ENCODE peak calls at places on chromosomes 16 and 17, in six cellular contexts. I is endothelial cell of umbilical vein, L is H1, G is neural progenitor cell, R is IMR-90, C is MM.1S. X is an unnamed sample.

GRCh38 chr16:57534337-57534880 is 2.0 kb downstream of the CCDC102A start:
- DNase-seq in I (no peak), L (peak; percentile 38), G (no peak), R (no peak), C (no peak), X (no peak)

GRCh38 chr16:82943371-82943770 is 316.6 kb downstream of the CDH13 start:
- DNase-seq in I (no peak), L (no peak), G (no peak), R (peak; percentile 32), C (no peak), X (no peak)

GRCh38 chr17:71361691-71362450 is 758.9 kb upstream of the SOX9 start:
- DNase-seq in I (no peak), L (no peak), G (no peak), R (peak; percentile 81), C (no peak), X (no peak)

GRCh38 chr16:20348365-20349185 is 3.9 kb downstream of the UMOD start:
- DNase-seq in I (no peak), L (peak; percentile 93), G (peak; percentile 24), R (no peak), C (no peak), X (no peak)

GRCh38 chr16:49875812-49876715 is 20.2 kb upstream of the ZNF423 start:
- DNase-seq in I (no peak), L (no peak), G (peak; percentile 73), R (no peak), C (no peak), X (no peak)

GRCh38 chr17:82849076-82849945 is 9.5 kb upstream of the ZNF750 start:
- DNase-seq in I (peak; percentile 37), L (no peak), G (no peak), R (no peak), C (no peak), X (no peak)

GRCh38 chr16:49354101-49354500 is 19.5 kb upstream of the C16orf78 start:
- DNase-seq in I (no peak), L (no peak), G (no peak), R (no peak), C (no peak), X (no peak)

GRCh38 chr17:41178341-41178740 is 320 bp upstream of the KRTAP4-2 start:
- DNase-seq in I (no peak), L (no peak), G (no peak), R (peak; percentile 72), C (no peak), X (no peak)

GRCh38 chr17:46212634-46213435 is 19.6 kb upstream of the KANSL1 start:
- DNase-seq in I (peak; percentile 83), L (no peak), G (peak; percentile 81), R (peak; percentile 79), C (peak; percentile 52), X (peak; percentile 90)

GRCh38 chr17:49971848-49972485 is 3.0 kb downstream of the DLX4 start:
- DNase-seq in I (no peak), L (no peak), G (peak; percentile 60), R (no peak), C (no peak), X (no peak)

GRCh38 chr16:53099318-53100130 is 44.7 kb downstream of the CHD9 start:
- DNase-seq in I (peak; percentile 94), L (peak; percentile 93), G (peak; percentile 88), R (peak; percentile 89), C (peak; percentile 81), X (peak; percentile 78)

GRCh38 chr17:39756376-39757079 is 18.8 kb downstream of the GRB7 start:
- DNase-seq in I (no peak), L (no peak), G (no peak), R (no peak), C (no peak), X (peak; percentile 91)

GRCh38 chr17:8273884-8274444 is 14.5 kb upstream of the RANGRF start:
- DNase-seq in I (no peak), L (no peak), G (no peak), R (no peak), C (no peak), X (no peak)

GRCh38 chr16:57245472-57246113 is 534 bp downstream of the ARL2BP start:
- DNase-seq in I (peak; percentile 36), L (no peak), G (no peak), R (no peak), C (peak; percentile 39), X (peak; percentile 64)

GRCh38 chr17:28110184-28110583 is 67.7 kb downstream of the NLK start:
- DNase-seq in I (no peak), L (no peak), G (no peak), R (no peak), C (no peak), X (no peak)

GRCh38 chr17:50439008-50439407 is 13.0 kb downstream of the ACSF2 start:
- DNase-seq in I (no peak), L (no peak), G (no peak), R (no peak), C (no peak), X (no peak)

GRCh38 chr16:79272141-79272577 is 328.4 kb downstream of the MAF start:
- DNase-seq in I (no peak), L (no peak), G (no peak), R (no peak), C (no peak), X (no peak)

GRCh38 chr16:4944333-4945281 is 7.7 kb upstream of the PPL start:
- DNase-seq in I (peak; percentile 98), L (peak; percentile 71), G (no peak), R (peak; percentile 97), C (no peak), X (no peak)

GRCh38 chr17:40340327-40340726 is 24.2 kb downstream of the GJD3 start:
- DNase-seq in I (no peak), L (no peak), G (no peak), R (no peak), C (no peak), X (no peak)

GRCh38 chr17:78993241-78993956 is 13.7 kb upstream of the LGALS3BP start:
- DNase-seq in I (peak; percentile 72), L (peak; percentile 92), G (peak; percentile 69), R (peak; percentile 41), C (no peak), X (peak; percentile 75)

GRCh38 chr16:27424772-27425498 is 23.0 kb downstream of the IL21R start:
- DNase-seq in I (no peak), L (no peak), G (no peak), R (no peak), C (no peak), X (no peak)

GRCh38 chr16:75294773-75295172 is 43.3 kb upstream of the BCAR1 start:
- DNase-seq in I (no peak), L (no peak), G (no peak), R (no peak), C (no peak), X (no peak)

GRCh38 chr16:74226361-74226979 is 70.1 kb upstream of the PSMD7 start:
- DNase-seq in I (peak; percentile 36), L (no peak), G (peak; percentile 45), R (peak; percentile 31), C (no peak), X (peak; percentile 48)

DNA sequence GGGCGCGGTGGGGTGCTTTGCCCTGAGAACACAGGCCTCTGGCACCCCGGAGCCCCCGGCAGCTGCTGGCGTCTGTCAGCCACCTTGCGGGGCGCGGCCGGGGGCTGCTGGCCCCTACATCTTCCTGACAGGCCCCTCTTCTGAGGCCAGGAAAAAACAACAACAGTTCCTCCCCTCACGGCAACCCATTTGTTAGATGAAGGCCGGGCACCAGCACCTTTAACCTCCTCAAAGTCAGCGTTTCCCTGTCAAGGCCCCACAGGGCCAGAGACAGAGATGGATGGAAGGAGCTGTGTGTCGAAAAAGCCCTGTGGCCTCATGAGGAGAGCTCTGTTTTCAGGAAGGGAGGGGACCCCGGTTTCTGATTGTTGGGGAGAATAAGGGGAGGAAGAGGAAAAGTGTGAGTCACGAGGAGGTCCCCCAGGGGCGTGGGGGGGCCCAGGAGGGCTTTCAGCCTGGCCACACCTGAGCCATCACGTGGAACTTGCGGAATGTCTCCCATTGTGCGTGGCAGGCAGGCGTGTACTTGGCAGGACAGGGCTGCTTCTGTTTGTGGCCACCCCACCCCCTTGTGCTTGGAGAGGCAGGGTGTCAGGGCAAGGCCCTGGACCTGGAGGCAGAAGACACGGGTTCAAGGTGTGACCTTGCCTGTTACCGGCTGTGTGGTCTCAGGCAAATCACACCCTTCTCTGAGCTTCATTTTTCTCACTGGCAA is 3.8 kb upstream of the MEOX1 start:
- DNase-seq in I (no peak), L (peak; percentile 61), G (no peak), R (no peak), C (no peak), X (no peak)
- H2AFZ ChIP-seq in I (no peak overlapping the region), L (peak overlapping the region; percentile 40), G (peak overlapping the region; percentile 40), R (no peak overlapping the region), C (no peak overlapping the region), X (no peak overlapping the region)

DNA sequence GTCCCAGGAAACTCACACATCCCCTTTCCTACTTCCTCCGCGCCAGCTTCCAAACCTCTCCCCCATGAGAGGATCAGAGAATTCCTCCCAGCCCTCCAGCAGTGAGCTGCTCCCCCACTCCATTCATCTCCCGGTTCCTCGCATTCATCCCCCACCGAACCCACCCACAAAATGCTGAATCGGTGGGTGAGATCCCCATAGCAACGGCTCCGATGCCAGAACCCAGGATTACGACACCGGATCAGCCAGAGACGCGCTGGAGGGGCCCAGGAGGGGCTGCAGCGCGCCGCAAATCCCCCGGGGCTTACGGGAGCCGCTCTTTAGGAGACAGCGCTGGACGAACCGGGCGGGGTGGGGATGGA is 251.4 kb upstream of the RPL38 start:
- DNase-seq in I (no peak), L (no peak), G (peak; percentile 85), R (no peak), C (no peak), X (no peak)
- H3K27me3 ChIP-seq in I (no peaks in the 10 kb centered on the region), L (peaks cover 24% of the 10 kb centered on the region), G (no peaks in the 10 kb centered on the region), R (no peaks in the 10 kb centered on the region), C (peaks cover 69% of the 10 kb centered on the region), X (no peaks in the 10 kb centered on the region)

DNA sequence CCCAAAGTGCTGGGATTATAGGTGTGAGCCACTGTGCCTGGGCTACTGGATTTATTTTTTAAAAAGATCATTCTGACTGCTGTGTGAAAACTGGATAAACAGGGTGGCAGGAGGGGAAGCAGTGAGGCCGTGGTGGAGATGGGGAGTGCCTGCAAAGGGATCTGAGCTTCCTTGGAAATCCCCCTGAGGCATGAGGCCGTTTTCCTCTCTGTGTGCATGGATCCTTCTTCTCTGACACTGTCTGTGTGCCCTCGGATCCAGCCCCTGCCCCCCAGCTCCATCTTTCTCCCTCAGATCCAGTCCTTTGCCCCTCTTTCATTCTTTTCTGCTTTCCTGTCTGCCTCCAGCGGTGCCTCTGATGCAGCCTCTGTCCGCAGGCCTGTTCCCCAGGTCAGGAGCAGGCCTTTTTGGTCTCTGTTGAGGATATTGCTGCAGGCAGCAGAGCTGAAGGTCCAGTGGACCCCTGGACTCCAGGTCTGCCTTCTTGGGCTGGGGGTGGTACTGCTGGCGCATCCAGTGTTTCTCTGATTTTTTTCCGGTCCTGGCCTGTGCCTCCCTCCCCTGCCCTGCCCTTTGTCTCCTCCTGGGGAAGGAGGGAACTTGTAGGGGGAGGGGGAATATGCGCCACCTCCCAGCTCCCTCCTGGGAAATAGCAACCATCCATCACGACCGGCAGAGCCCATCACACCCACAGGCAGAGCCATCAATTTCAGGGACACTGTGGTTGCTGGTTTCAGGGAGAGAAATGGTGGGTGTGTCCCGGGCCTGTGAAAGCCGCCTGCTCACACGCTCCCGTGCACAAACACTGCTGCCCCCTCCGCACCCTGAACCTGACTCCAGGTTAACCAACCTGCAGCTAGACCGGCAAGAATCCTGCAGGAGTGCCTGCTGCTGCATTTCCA is 17.0 kb downstream of the MGAT5B start:
- DNase-seq in I (no peak), L (peak; percentile 61), G (no peak), R (no peak), C (no peak), X (no peak)
- H2AFZ ChIP-seq in I (no peak overlapping the region), L (peak overlapping the region; percentile 4), G (peak overlapping the region; percentile 66), R (no peak overlapping the region), C (no peak overlapping the region), X (no peak overlapping the region)

DNA sequence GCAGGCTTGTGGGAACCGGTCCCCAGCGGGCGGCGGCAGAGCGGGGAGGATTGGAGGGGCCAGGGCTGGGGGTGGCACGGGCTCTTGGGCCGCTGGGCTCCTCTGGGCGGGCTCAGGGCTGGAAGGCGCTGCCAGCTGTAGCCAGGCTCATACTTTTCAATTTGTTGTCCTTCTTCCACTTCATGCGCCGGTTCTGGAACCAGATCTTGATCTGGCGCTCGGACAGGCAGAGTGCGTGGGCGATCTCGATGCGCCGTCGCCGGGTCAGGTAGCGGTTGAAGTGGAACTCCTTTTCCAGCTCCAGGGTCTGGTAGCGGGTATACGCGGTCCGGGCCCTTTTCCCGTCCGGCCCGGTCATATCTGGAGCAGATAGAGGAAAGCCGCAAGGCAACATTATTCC is 1.5 kb downstream of the HOXB5 start:
- DNase-seq in I (no peak), L (no peak), G (no peak), R (peak; percentile 64), C (no peak), X (no peak)
- H3K27me3 ChIP-seq in I (no peaks in the 10 kb centered on the region), L (peaks cover 100% of the 10 kb centered on the region), G (peaks cover 100% of the 10 kb centered on the region), R (no peaks in the 10 kb centered on the region), C (peaks cover 38% of the 10 kb centered on the region), X (no peaks in the 10 kb centered on the region)